ENCODE peak calls at places on chromosomes 13 and 19, in seven cellular contexts. One of them, this sample, is unnamed. For H3K27me3, the result is how much of the 10 kb centered on the place peaks cover.

GRCh38 chr13:43767351-43767901 is 19.3 kb downstream of the ENOX1 start:
- DNase-seq in adipocyte: no peak
- DNase-seq in pancreas: no peak
- DNase-seq in heart right ventricle: peak
- DNase-seq in transverse colon: no peak
- DNase-seq in PC-3: no peak
- DNase-seq in psoas muscle: peak
- DNase-seq in this sample: no peak

GRCh38 chr13:69389899-69390298 is 717.7 kb upstream of the ATXN8OS start:
- DNase-seq in psoas muscle: no peak
- DNase-seq in transverse colon: no peak
- DNase-seq in pancreas: no peak
- DNase-seq in heart right ventricle: no peak
- DNase-seq in adipocyte: no peak
- DNase-seq in PC-3: peak
- DNase-seq in this sample: no peak

GRCh38 chr19:16315825-16316505 is 8.7 kb upstream of the KLF2 start:
- DNase-seq in heart right ventricle: peak
- DNase-seq in psoas muscle: peak
- DNase-seq in pancreas: no peak
- DNase-seq in adipocyte: peak
- DNase-seq in PC-3: peak
- DNase-seq in transverse colon: peak
- DNase-seq in this sample: peak

GRCh38 chr19:5103061-5103701 is 134.3 kb downstream of the KDM4B start:
- DNase-seq in pancreas: peak
- DNase-seq in psoas muscle: peak
- DNase-seq in PC-3: no peak
- DNase-seq in transverse colon: no peak
- DNase-seq in heart right ventricle: peak
- DNase-seq in adipocyte: no peak
- DNase-seq in this sample: peak

GRCh38 chr13:113749507-113749906 is 9.5 kb upstream of the TMEM255B start:
- DNase-seq in heart right ventricle: no peak
- DNase-seq in pancreas: peak
- DNase-seq in transverse colon: no peak
- DNase-seq in psoas muscle: no peak
- DNase-seq in PC-3: no peak
- DNase-seq in adipocyte: no peak
- DNase-seq in this sample: no peak

GRCh38 chr19:35869327-35870123 is 1.2 kb downstream of the APLP1 start:
- DNase-seq in heart right ventricle: peak
- DNase-seq in adipocyte: peak
- DNase-seq in pancreas: peak
- DNase-seq in transverse colon: peak
- DNase-seq in psoas muscle: peak
- DNase-seq in PC-3: peak
- DNase-seq in this sample: peak

GRCh38 chr13:105848494-105848893 is 687.0 kb downstream of the EFNB2 start:
- DNase-seq in PC-3: no peak
- DNase-seq in psoas muscle: no peak
- DNase-seq in pancreas: no peak
- DNase-seq in heart right ventricle: no peak
- DNase-seq in transverse colon: no peak
- DNase-seq in adipocyte: no peak
- DNase-seq in this sample: no peak

GRCh38 chr19:6212403-6213265 is 67.1 kb downstream of the MLLT1 start:
- DNase-seq in pancreas: peak
- DNase-seq in PC-3: no peak
- DNase-seq in psoas muscle: peak
- DNase-seq in transverse colon: no peak
- DNase-seq in heart right ventricle: no peak
- DNase-seq in adipocyte: no peak
- DNase-seq in this sample: no peak

GRCh38 chr13:86591862-86592261 is 792.6 kb upstream of the SLITRK6 start:
- DNase-seq in psoas muscle: no peak
- DNase-seq in transverse colon: no peak
- DNase-seq in PC-3: peak
- DNase-seq in heart right ventricle: no peak
- DNase-seq in adipocyte: no peak
- DNase-seq in pancreas: no peak
- DNase-seq in this sample: no peak

GRCh38 chr19:46975011-46975917 is 44.4 kb upstream of the NPAS1 start:
- DNase-seq in psoas muscle: no peak
- DNase-seq in heart right ventricle: no peak
- DNase-seq in pancreas: no peak
- DNase-seq in PC-3: no peak
- DNase-seq in adipocyte: no peak
- DNase-seq in transverse colon: no peak
- DNase-seq in this sample: no peak

GRCh38 chr19:8373867-8374813 is 10.2 kb downstream of the ANGPTL4 start:
- DNase-seq in heart right ventricle: no peak
- DNase-seq in PC-3: no peak
- DNase-seq in pancreas: no peak
- DNase-seq in transverse colon: peak
- DNase-seq in adipocyte: no peak
- DNase-seq in psoas muscle: no peak
- DNase-seq in this sample: no peak

GRCh38 chr19:42367929-42368328 is 22.2 kb downstream of the CNFN start:
- DNase-seq in heart right ventricle: no peak
- DNase-seq in transverse colon: no peak
- DNase-seq in pancreas: no peak
- DNase-seq in psoas muscle: no peak
- DNase-seq in adipocyte: no peak
- DNase-seq in PC-3: no peak
- DNase-seq in this sample: no peak

GRCh38 chr13:36858285-36858684 is 39.3 kb downstream of the RFXAP start:
- DNase-seq in pancreas: no peak
- DNase-seq in adipocyte: peak
- DNase-seq in transverse colon: no peak
- DNase-seq in psoas muscle: no peak
- DNase-seq in PC-3: peak
- DNase-seq in heart right ventricle: no peak
- DNase-seq in this sample: no peak

GRCh38 chr19:4841366-4841704 is 9.8 kb upstream of the TICAM1 start:
- DNase-seq in adipocyte: no peak
- DNase-seq in pancreas: no peak
- DNase-seq in transverse colon: no peak
- DNase-seq in heart right ventricle: no peak
- DNase-seq in psoas muscle: no peak
- DNase-seq in PC-3: no peak
- DNase-seq in this sample: no peak

GRCh38 chr13:26280822-26281221 is 26.9 kb downstream of the CDK8 start:
- DNase-seq in PC-3: no peak
- DNase-seq in psoas muscle: no peak
- DNase-seq in heart right ventricle: no peak
- DNase-seq in pancreas: no peak
- DNase-seq in transverse colon: no peak
- DNase-seq in adipocyte: no peak
- DNase-seq in this sample: no peak

GRCh38 chr19:4094761-4095487 is 28.2 kb upstream of the ZBTB7A start:
- DNase-seq in pancreas: no peak
- DNase-seq in psoas muscle: no peak
- DNase-seq in adipocyte: no peak
- DNase-seq in heart right ventricle: no peak
- DNase-seq in PC-3: no peak
- DNase-seq in transverse colon: peak
- DNase-seq in this sample: no peak

GRCh38 chr13:55244991-55245644 is 1895.6 kb upstream of the PRR20A start:
- DNase-seq in transverse colon: no peak
- DNase-seq in pancreas: no peak
- DNase-seq in psoas muscle: no peak
- DNase-seq in adipocyte: no peak
- DNase-seq in PC-3: no peak
- DNase-seq in heart right ventricle: no peak
- DNase-seq in this sample: no peak

GRCh38 chr19:49442793-49443365 is 1.6 kb upstream of the SLC17A7 start:
- DNase-seq in PC-3: peak
- DNase-seq in psoas muscle: peak
- DNase-seq in heart right ventricle: peak
- DNase-seq in transverse colon: peak
- DNase-seq in pancreas: peak
- DNase-seq in adipocyte: peak
- DNase-seq in this sample: peak

GRCh38 chr19:30649934-30650614 is 277.9 kb downstream of the ZNF536 start:
- DNase-seq in PC-3: peak
- DNase-seq in pancreas: no peak
- DNase-seq in transverse colon: no peak
- DNase-seq in heart right ventricle: peak
- DNase-seq in psoas muscle: no peak
- DNase-seq in adipocyte: peak
- DNase-seq in this sample: peak

GRCh38 chr13:64054306-64054705 is 2638.7 kb upstream of the PCDH20 start:
- DNase-seq in adipocyte: no peak
- DNase-seq in pancreas: no peak
- DNase-seq in transverse colon: no peak
- DNase-seq in heart right ventricle: no peak
- DNase-seq in psoas muscle: no peak
- DNase-seq in PC-3: no peak
- DNase-seq in this sample: no peak

GRCh38 chr13:93234459-93234858 is 7.9 kb downstream of the GPC6 start:
- DNase-seq in psoas muscle: no peak
- DNase-seq in PC-3: no peak
- DNase-seq in heart right ventricle: no peak
- DNase-seq in pancreas: no peak
- DNase-seq in transverse colon: no peak
- DNase-seq in adipocyte: no peak
- DNase-seq in this sample: no peak

GRCh38 chr19:51125421-51126075 is 842 bp downstream of the SIGLEC9 start:
- DNase-seq in psoas muscle: no peak
- DNase-seq in heart right ventricle: no peak
- DNase-seq in PC-3: no peak
- DNase-seq in pancreas: no peak
- DNase-seq in transverse colon: no peak
- DNase-seq in adipocyte: no peak
- DNase-seq in this sample: no peak

GRCh38 chr19:5023128-5023571 is 54.2 kb downstream of the KDM4B start:
- DNase-seq in pancreas: no peak
- DNase-seq in transverse colon: no peak
- DNase-seq in heart right ventricle: no peak
- DNase-seq in PC-3: no peak
- DNase-seq in psoas muscle: no peak
- DNase-seq in adipocyte: no peak
- DNase-seq in this sample: peak

GRCh38 chr19:33186431-33186830 is 7.7 kb upstream of the LRP3 start:
- DNase-seq in psoas muscle: no peak
- DNase-seq in pancreas: no peak
- DNase-seq in PC-3: no peak
- DNase-seq in adipocyte: no peak
- DNase-seq in heart right ventricle: no peak
- DNase-seq in transverse colon: no peak
- DNase-seq in this sample: no peak

GRCh38 chr19:42400404-42400803 is 10.3 kb upstream of the CNFN start:
- DNase-seq in pancreas: no peak
- DNase-seq in psoas muscle: no peak
- DNase-seq in transverse colon: no peak
- DNase-seq in adipocyte: no peak
- DNase-seq in PC-3: no peak
- DNase-seq in heart right ventricle: no peak
- DNase-seq in this sample: no peak

GRCh38 chr13:30739646-30740642 is 4.6 kb downstream of the ALOX5AP start:
- DNase-seq in transverse colon: no peak
- DNase-seq in pancreas: no peak
- DNase-seq in adipocyte: peak
- DNase-seq in heart right ventricle: no peak
- DNase-seq in psoas muscle: no peak
- DNase-seq in PC-3: peak
- DNase-seq in this sample: peak

GRCh38 chr13:97109841-97110492 is 112.2 kb upstream of the MBNL2 start:
- DNase-seq in pancreas: peak
- DNase-seq in transverse colon: peak
- DNase-seq in psoas muscle: peak
- DNase-seq in heart right ventricle: peak
- DNase-seq in PC-3: peak
- DNase-seq in adipocyte: peak
- DNase-seq in this sample: peak
- H3K4me3 ChIP-seq in pancreas: no peak
- H3K4me3 ChIP-seq in transverse colon: no peak
- H3K4me3 ChIP-seq in psoas muscle: peak
- H3K4me3 ChIP-seq in heart right ventricle: no peak
- H3K4me3 ChIP-seq in PC-3: no peak
- H3K4me3 ChIP-seq in adipocyte: peak
- H3K4me3 ChIP-seq in this sample: no peak

GRCh38 chr19:18610245-18610555 is 2.5 kb upstream of the TMEM59L start:
- DNase-seq in PC-3: no peak
- DNase-seq in heart right ventricle: no peak
- DNase-seq in adipocyte: no peak
- DNase-seq in psoas muscle: no peak
- DNase-seq in pancreas: no peak
- DNase-seq in transverse colon: no peak
- DNase-seq in this sample: no peak

GRCh38 chr19:18611327-18612050 is 1.2 kb upstream of the TMEM59L start:
- DNase-seq in pancreas: no peak
- DNase-seq in PC-3: no peak
- DNase-seq in transverse colon: no peak
- DNase-seq in heart right ventricle: no peak
- DNase-seq in adipocyte: no peak
- DNase-seq in psoas muscle: no peak
- DNase-seq in this sample: no peak

GRCh38 chr19:18612051-18612771 is 459 bp upstream of the TMEM59L start:
- DNase-seq in pancreas: no peak
- DNase-seq in heart right ventricle: no peak
- DNase-seq in PC-3: no peak
- DNase-seq in transverse colon: no peak
- DNase-seq in psoas muscle: no peak
- DNase-seq in adipocyte: no peak
- DNase-seq in this sample: no peak

GRCh38 chr19:18609717-18610051 is 3.0 kb upstream of the TMEM59L start:
- DNase-seq in adipocyte: no peak
- DNase-seq in transverse colon: no peak
- DNase-seq in pancreas: no peak
- DNase-seq in heart right ventricle: no peak
- DNase-seq in psoas muscle: no peak
- DNase-seq in PC-3: no peak
- DNase-seq in this sample: no peak

GRCh38 chr19:18610556-18611326 is 1.9 kb upstream of the TMEM59L start:
- DNase-seq in adipocyte: no peak
- DNase-seq in PC-3: no peak
- DNase-seq in pancreas: no peak
- DNase-seq in transverse colon: no peak
- DNase-seq in heart right ventricle: no peak
- DNase-seq in psoas muscle: no peak
- DNase-seq in this sample: no peak
- H3K27me3 ChIP-seq in adipocyte: under half
- H3K27me3 ChIP-seq in PC-3: half or more
- H3K27me3 ChIP-seq in pancreas: under half
- H3K27me3 ChIP-seq in transverse colon: half or more
- H3K27me3 ChIP-seq in heart right ventricle: half or more
- H3K27me3 ChIP-seq in psoas muscle: half or more
- H3K27me3 ChIP-seq in this sample: half or more

GRCh38 chr13:21965095-21965494 is 294.2 kb downstream of the FGF9 start:
- DNase-seq in PC-3: no peak
- DNase-seq in psoas muscle: no peak
- DNase-seq in pancreas: no peak
- DNase-seq in heart right ventricle: no peak
- DNase-seq in transverse colon: no peak
- DNase-seq in adipocyte: no peak
- DNase-seq in this sample: no peak
- H3K4me3 ChIP-seq in PC-3: no peak
- H3K4me3 ChIP-seq in psoas muscle: no peak
- H3K4me3 ChIP-seq in pancreas: no peak
- H3K4me3 ChIP-seq in heart right ventricle: no peak
- H3K4me3 ChIP-seq in transverse colon: no peak
- H3K4me3 ChIP-seq in adipocyte: no peak
- H3K4me3 ChIP-seq in this sample: no peak

GRCh38 chr13:110405597-110406450 is 98.7 kb downstream of the COL4A2 start:
- DNase-seq in psoas muscle: no peak
- DNase-seq in transverse colon: no peak
- DNase-seq in PC-3: no peak
- DNase-seq in heart right ventricle: no peak
- DNase-seq in adipocyte: peak
- DNase-seq in pancreas: no peak
- DNase-seq in this sample: peak
- H3K27me3 ChIP-seq in psoas muscle: under half
- H3K27me3 ChIP-seq in transverse colon: under half
- H3K27me3 ChIP-seq in PC-3: under half
- H3K27me3 ChIP-seq in heart right ventricle: under half
- H3K27me3 ChIP-seq in adipocyte: under half
- H3K27me3 ChIP-seq in pancreas: under half
- H3K27me3 ChIP-seq in this sample: under half